ENCODE peak calls at places on chromosomes 11 and 22, in five cellular contexts. One of them, this sample, is unnamed.

GRCh38 chr11:30560345-30561106 is 25.6 kb downstream of the MPPED2 start:
- DNase-seq in K562: no peak
- DNase-seq in HepG2: no peak
- DNase-seq in H1: no peak
- DNase-seq in SK-N-SH: no peak
- DNase-seq in this sample: no peak

GRCh38 chr11:106152824-106153223 is 75.4 kb downstream of the AASDHPPT start:
- DNase-seq in H1: no peak
- DNase-seq in HepG2: no peak
- DNase-seq in K562: no peak
- DNase-seq in SK-N-SH: no peak
- DNase-seq in this sample: no peak

GRCh38 chr11:34284836-34285235 is 73.0 kb downstream of the ABTB2 start:
- DNase-seq in H1: no peak
- DNase-seq in HepG2: no peak
- DNase-seq in K562: no peak
- DNase-seq in SK-N-SH: peak
- DNase-seq in this sample: no peak

GRCh38 chr11:3995949-3996554 is 98.5 kb upstream of the RRM1 start:
- DNase-seq in K562: peak
- DNase-seq in SK-N-SH: no peak
- DNase-seq in H1: no peak
- DNase-seq in HepG2: no peak
- DNase-seq in this sample: no peak

GRCh38 chr22:32636884-32637283 is 162.3 kb downstream of the FBXO7 start:
- DNase-seq in HepG2: no peak
- DNase-seq in K562: no peak
- DNase-seq in H1: no peak
- DNase-seq in SK-N-SH: no peak
- DNase-seq in this sample: no peak

GRCh38 chr11:75084883-75085282 is 11.8 kb downstream of the OR2AT4 start:
- DNase-seq in H1: no peak
- DNase-seq in SK-N-SH: no peak
- DNase-seq in K562: no peak
- DNase-seq in HepG2: no peak
- DNase-seq in this sample: no peak

GRCh38 chr22:35102663-35103062 is 36.7 kb downstream of the ISX start:
- DNase-seq in SK-N-SH: no peak
- DNase-seq in HepG2: no peak
- DNase-seq in K562: peak
- DNase-seq in H1: peak
- DNase-seq in this sample: no peak

GRCh38 chr22:43826142-43827093 is 14.3 kb upstream of the EFCAB6 start:
- DNase-seq in H1: peak
- DNase-seq in K562: no peak
- DNase-seq in SK-N-SH: no peak
- DNase-seq in HepG2: no peak
- DNase-seq in this sample: no peak

GRCh38 chr11:33530824-33531223 is 169.8 kb downstream of the C11orf91 start:
- DNase-seq in H1: no peak
- DNase-seq in SK-N-SH: no peak
- DNase-seq in HepG2: no peak
- DNase-seq in K562: no peak
- DNase-seq in this sample: no peak

GRCh38 chr11:71250512-71251158 is 1.7 kb downstream of the SHANK2 start:
- DNase-seq in HepG2: no peak
- DNase-seq in H1: no peak
- DNase-seq in K562: no peak
- DNase-seq in SK-N-SH: no peak
- DNase-seq in this sample: no peak

GRCh38 chr11:64034411-64034811 is 1.3 kb upstream of the FLRT1 start:
- DNase-seq in K562: peak
- DNase-seq in HepG2: no peak
- DNase-seq in SK-N-SH: no peak
- DNase-seq in H1: peak
- DNase-seq in this sample: no peak

GRCh38 chr22:19430890-19431541 is 517 bp downstream of the HIRA start:
- DNase-seq in SK-N-SH: peak
- DNase-seq in HepG2: peak
- DNase-seq in K562: peak
- DNase-seq in H1: peak
- DNase-seq in this sample: no peak

GRCh38 chr22:19666663-19667593 is 47.4 kb upstream of the SEPTIN5 start:
- DNase-seq in K562: no peak
- DNase-seq in H1: no peak
- DNase-seq in SK-N-SH: no peak
- DNase-seq in HepG2: no peak
- DNase-seq in this sample: no peak

GRCh38 chr11:3192511-3193372 is 25.9 kb downstream of the MRGPRG start:
- DNase-seq in H1: peak
- DNase-seq in SK-N-SH: no peak
- DNase-seq in K562: no peak
- DNase-seq in HepG2: no peak
- DNase-seq in this sample: no peak

GRCh38 chr22:23856721-23857605 is 712 bp upstream of the SLC2A11 start:
- DNase-seq in K562: no peak
- DNase-seq in SK-N-SH: peak
- DNase-seq in H1: peak
- DNase-seq in HepG2: peak
- DNase-seq in this sample: no peak

GRCh38 chr11:114063149-114063828 is 3.8 kb downstream of the ZBTB16 start:
- DNase-seq in H1: no peak
- DNase-seq in HepG2: no peak
- DNase-seq in SK-N-SH: no peak
- DNase-seq in K562: no peak
- DNase-seq in this sample: no peak

GRCh38 chr11:109023029-109023428 is 358.2 kb downstream of the DDX10 start:
- DNase-seq in H1: no peak
- DNase-seq in HepG2: no peak
- DNase-seq in SK-N-SH: no peak
- DNase-seq in K562: no peak
- DNase-seq in this sample: no peak

GRCh38 chr11:109033627-109034340 is 368.9 kb downstream of the DDX10 start:
- DNase-seq in H1: no peak
- DNase-seq in SK-N-SH: no peak
- DNase-seq in K562: no peak
- DNase-seq in HepG2: no peak
- DNase-seq in this sample: no peak

GRCh38 chr11:109026891-109027489 is 362.1 kb downstream of the DDX10 start:
- DNase-seq in HepG2: no peak
- DNase-seq in H1: no peak
- DNase-seq in SK-N-SH: no peak
- DNase-seq in K562: no peak
- DNase-seq in this sample: no peak

GRCh38 chr11:109029927-109030326 is 365.1 kb downstream of the DDX10 start:
- DNase-seq in HepG2: no peak
- DNase-seq in H1: no peak
- DNase-seq in SK-N-SH: no peak
- DNase-seq in K562: no peak
- DNase-seq in this sample: no peak

GRCh38 chr11:109027851-109028250 is 363.0 kb downstream of the DDX10 start:
- DNase-seq in K562: no peak
- DNase-seq in SK-N-SH: no peak
- DNase-seq in H1: no peak
- DNase-seq in HepG2: no peak
- DNase-seq in this sample: no peak
- TF ChIP-seq CHD2 in K562: no peak
- TF ChIP-seq CHD2 in SK-N-SH: no peak
- TF ChIP-seq CHD2 in H1: no peak
- TF ChIP-seq CHD2 in HepG2: no peak
- TF ChIP-seq CHD2 in this sample: no peak

GRCh38 chr22:26912985-26913384 is 255.6 kb downstream of the MIAT start:
- DNase-seq in K562: no peak
- DNase-seq in SK-N-SH: no peak
- DNase-seq in H1: no peak
- DNase-seq in HepG2: no peak
- DNase-seq in this sample: no peak
- H2AFZ ChIP-seq in K562: no peak
- H2AFZ ChIP-seq in SK-N-SH: no peak
- H2AFZ ChIP-seq in H1: no peak
- H2AFZ ChIP-seq in HepG2: no peak
- H2AFZ ChIP-seq in this sample: no peak

GRCh38 chr22:49229483-49230193 is 598.0 kb downstream of the BRD1 start:
- DNase-seq in HepG2: no peak
- DNase-seq in K562: no peak
- DNase-seq in SK-N-SH: no peak
- DNase-seq in H1: no peak
- DNase-seq in this sample: no peak
- TF ChIP-seq CHD2 in HepG2: no peak
- TF ChIP-seq CHD2 in K562: no peak
- TF ChIP-seq CHD2 in SK-N-SH: no peak
- TF ChIP-seq CHD2 in H1: no peak
- TF ChIP-seq CHD2 in this sample: no peak

GRCh38 chr11:73860202-73860601 is 16.4 kb downstream of the COA4 start:
- DNase-seq in HepG2: no peak
- DNase-seq in SK-N-SH: no peak
- DNase-seq in K562: no peak
- DNase-seq in H1: no peak
- DNase-seq in this sample: no peak
- H2AFZ ChIP-seq in HepG2: no peak
- H2AFZ ChIP-seq in SK-N-SH: no peak
- H2AFZ ChIP-seq in K562: no peak
- H2AFZ ChIP-seq in H1: no peak
- H2AFZ ChIP-seq in this sample: no peak

GRCh38 chr22:28930357-28931007 is 47.1 kb downstream of the ZNRF3 start:
- DNase-seq in HepG2: no peak
- DNase-seq in H1: no peak
- DNase-seq in SK-N-SH: no peak
- DNase-seq in K562: no peak
- DNase-seq in this sample: no peak
- TF ChIP-seq CHD2 in HepG2: no peak
- TF ChIP-seq CHD2 in H1: no peak
- TF ChIP-seq CHD2 in SK-N-SH: no peak
- TF ChIP-seq CHD2 in K562: no peak
- TF ChIP-seq CHD2 in this sample: no peak

GRCh38 chr22:41383085-41383484 is 1.3 kb downstream of the TEF start:
- DNase-seq in SK-N-SH: no peak
- DNase-seq in H1: no peak
- DNase-seq in HepG2: no peak
- DNase-seq in K562: no peak
- DNase-seq in this sample: no peak
- H2AFZ ChIP-seq in SK-N-SH: no peak
- H2AFZ ChIP-seq in H1: no peak
- H2AFZ ChIP-seq in HepG2: no peak
- H2AFZ ChIP-seq in K562: no peak
- H2AFZ ChIP-seq in this sample: no peak

DNA sequence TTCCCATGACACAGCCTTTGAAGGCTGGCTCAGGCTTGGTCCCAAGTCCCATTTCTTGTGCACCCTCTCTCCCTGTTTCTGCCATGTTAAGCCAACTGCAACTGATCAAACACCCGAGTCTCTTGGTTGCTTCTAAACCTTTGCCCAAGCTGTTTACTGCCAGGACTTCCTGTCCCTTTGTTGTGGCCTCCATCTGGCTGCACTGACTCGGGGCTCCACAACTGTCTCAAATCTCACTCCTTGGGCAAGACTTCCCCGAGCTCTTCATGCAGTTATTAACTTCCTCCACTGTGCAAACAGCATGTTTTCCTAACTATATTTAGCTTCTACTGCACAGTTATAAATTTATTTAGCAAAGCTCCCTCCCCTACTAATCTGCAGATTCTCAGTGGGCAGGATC is 4.3 kb downstream of the VPREB1 start:
- DNase-seq in SK-N-SH: no peak
- DNase-seq in K562: no peak
- DNase-seq in H1: no peak
- DNase-seq in HepG2: no peak
- DNase-seq in this sample: no peak
- TF ChIP-seq CHD2 in SK-N-SH: no peak
- TF ChIP-seq CHD2 in K562: no peak
- TF ChIP-seq CHD2 in H1: no peak
- TF ChIP-seq CHD2 in HepG2: no peak
- TF ChIP-seq CHD2 in this sample: no peak

This sample was measured in GM12878.